ENCODE peak calls at places on chromosome 6, in four cellular contexts. R is iPS DF 19.7; H is T-helper 2 cell; F is activated naive CD8-positive, alpha-beta T cell treated with anti-CD3 and anti-CD28 coated beads, Interleukin-2, amount 50 U/mL, for 24 hours. M is an unnamed sample.
A peak's percentile ranks its signal among the peaks of the same experiment; 100 is the strongest.

GRCh38 chr6:170243791-170244291 is 47.0 kb downstream of the DLL1 start:
- DNase-seq in R (no peak), H (no peak), F (no peak), M (no peak)

GRCh38 chr6:143286280-143286795 is 164.2 kb downstream of the ADAT2 start:
- DNase-seq in R (no peak), H (no peak), F (no peak), M (no peak)

GRCh38 chr6:30263734-30264133 is 50.5 kb upstream of the TRIM26 start:
- DNase-seq in R (no peak), H (no peak), F (no peak), M (no peak)

GRCh38 chr6:139628220-139628619 is 253.8 kb upstream of the CITED2 start:
- DNase-seq in R (no peak), H (no peak), F (no peak), M (no peak)

GRCh38 chr6:110590821-110591351 is 114.5 kb upstream of the SLC22A16 start:
- DNase-seq in R (no peak), H (peak; percentile 70), F (no peak), M (no peak)

GRCh38 chr6:147870745-147871144 is 362.3 kb downstream of the SAMD5 start:
- DNase-seq in R (no peak), H (no peak), F (no peak), M (no peak)

GRCh38 chr6:118750143-118750542 is 98.8 kb upstream of the CEP85L start:
- DNase-seq in R (no peak), H (peak; percentile 63), F (no peak), M (no peak)

GRCh38 chr6:99178168-99178567 is 171.3 kb downstream of the FAXC start:
- DNase-seq in R (no peak), H (no peak), F (no peak), M (no peak)

GRCh38 chr6:142746524-142746923 is 198.5 kb downstream of the HIVEP2 start:
- DNase-seq in R (peak; percentile 33), H (peak; percentile 48), F (peak; percentile 29), M (no peak)

GRCh38 chr6:16725145-16725864 is 36.0 kb downstream of the ATXN1 start:
- DNase-seq in R (no peak), H (no peak), F (no peak), M (no peak)

GRCh38 chr6:122996797-122997520 is 924 bp downstream of the CLVS2 start:
- DNase-seq in R (no peak), H (no peak), F (no peak), M (no peak)

GRCh38 chr6:81553246-81553645 is 199.2 kb downstream of the TENT5A start:
- DNase-seq in R (no peak), H (no peak), F (no peak), M (no peak)

GRCh38 chr6:35663001-35663400 is 25.7 kb downstream of the FKBP5 start:
- DNase-seq in R (no peak), H (no peak), F (no peak), M (no peak)

GRCh38 chr6:148423601-148424270 is 81.1 kb downstream of the SASH1 start:
- DNase-seq in R (no peak), H (no peak), F (no peak), M (no peak)

GRCh38 chr6:4922488-4923037 is 81.3 kb downstream of the RPP40 start:
- DNase-seq in R (no peak), H (no peak), F (no peak), M (no peak)

GRCh38 chr6:43389713-43390265 is 20.3 kb upstream of the ZNF318 start:
- DNase-seq in R (no peak), H (no peak), F (no peak), M (no peak)

GRCh38 chr6:9455794-9456193 is 959.1 kb downstream of the TFAP2A start:
- DNase-seq in R (no peak), H (no peak), F (no peak), M (no peak)

GRCh38 chr6:42095066-42095465 is 44.7 kb downstream of the TAF8 start:
- DNase-seq in R (no peak), H (no peak), F (no peak), M (no peak)

GRCh38 chr6:89895273-89895874 is 1.1 kb downstream of the GJA10 start:
- DNase-seq in R (peak; percentile 57), H (peak; percentile 22), F (no peak), M (no peak)

GRCh38 chr6:149331043-149331807 is 13.7 kb downstream of the TAB2 start:
- DNase-seq in R (no peak), H (no peak), F (no peak), M (no peak)

GRCh38 chr6:112398686-112399085 is 51.6 kb downstream of the RFPL4B start:
- DNase-seq in R (no peak), H (no peak), F (no peak), M (no peak)

GRCh38 chr6:53659458-53659857 is 6.1 kb downstream of the KLHL31 start:
- DNase-seq in R (no peak), H (no peak), F (no peak), M (no peak)

GRCh38 chr6:82143041-82143481 is 104.5 kb downstream of the IBTK start:
- DNase-seq in R (no peak), H (no peak), F (no peak), M (no peak)